ENCODE peak calls at places on chromosome 18, in ten cellular contexts. A is astrocyte, P is GM23338, F is brain microvascular endothelial cell, K is mammary epithelial cell, O is pancreas, W is AG04449, Q is retinal pigment epithelial cell, U is hepatocyte, T is fibroblast of the aortic adventitia. H is an unnamed sample.
A peak's percentile ranks its signal among the peaks of the same experiment; 100 is the strongest.

GRCh38 chr18:32271649-32272324 is 81.9 kb downstream of the MEP1B start:
- DNase-seq in A (peak; percentile 43), P (peak; percentile 83), F (no peak), K (peak; percentile 8), O (peak; percentile 46), W (peak; percentile 3), Q (no peak), U (peak; percentile 68), T (peak; percentile 72), H (peak; percentile 23)

GRCh38 chr18:62452280-62452824 is 70.5 kb upstream of the ZCCHC2 start:
- DNase-seq in A (no peak), P (no peak), F (no peak), K (peak; percentile 90), O (no peak), W (no peak), Q (no peak), U (peak; percentile 53), T (peak; percentile 30), H (no peak)

GRCh38 chr18:34767601-34768027 is 57.5 kb downstream of the DTNA start:
- DNase-seq in A (peak; percentile 89), P (no peak), F (peak; percentile 86), K (peak; percentile 93), O (no peak), W (peak; percentile 96), Q (peak; percentile 25), U (no peak), T (peak; percentile 68), H (no peak)

GRCh38 chr18:13614701-13615288 is 111.6 kb downstream of the FAM210A start:
- DNase-seq in A (no peak), P (no peak), F (no peak), K (no peak), O (no peak), W (no peak), Q (no peak), U (no peak), T (no peak), H (no peak)

GRCh38 chr18:42514522-42514921 is 559.5 kb downstream of the PIK3C3 start:
- DNase-seq in A (peak; percentile 84), P (no peak), F (peak; percentile 77), K (peak; percentile 70), O (no peak), W (no peak), Q (no peak), U (no peak), T (peak; percentile 34), H (no peak)

GRCh38 chr18:62999921-63000320 is 284.6 kb downstream of the PHLPP1 start:
- DNase-seq in A (no peak), P (no peak), F (no peak), K (no peak), O (no peak), W (no peak), Q (no peak), U (no peak), T (no peak), H (no peak)

GRCh38 chr18:36592282-36592681 is 236.5 kb downstream of the TPGS2 start:
- DNase-seq in A (peak; percentile 63), P (no peak), F (no peak), K (peak; percentile 64), O (no peak), W (no peak), Q (no peak), U (no peak), T (no peak), H (no peak)

GRCh38 chr18:45801396-45802004 is 24.0 kb upstream of the SIGLEC15 start:
- DNase-seq in A (no peak), P (no peak), F (no peak), K (peak; percentile 59), O (no peak), W (no peak), Q (no peak), U (no peak), T (no peak), H (no peak)

GRCh38 chr18:28185121-28185520 is 8.2 kb upstream of the CDH2 start:
- DNase-seq in A (no peak), P (no peak), F (no peak), K (no peak), O (no peak), W (no peak), Q (no peak), U (no peak), T (no peak), H (no peak)

DNA sequence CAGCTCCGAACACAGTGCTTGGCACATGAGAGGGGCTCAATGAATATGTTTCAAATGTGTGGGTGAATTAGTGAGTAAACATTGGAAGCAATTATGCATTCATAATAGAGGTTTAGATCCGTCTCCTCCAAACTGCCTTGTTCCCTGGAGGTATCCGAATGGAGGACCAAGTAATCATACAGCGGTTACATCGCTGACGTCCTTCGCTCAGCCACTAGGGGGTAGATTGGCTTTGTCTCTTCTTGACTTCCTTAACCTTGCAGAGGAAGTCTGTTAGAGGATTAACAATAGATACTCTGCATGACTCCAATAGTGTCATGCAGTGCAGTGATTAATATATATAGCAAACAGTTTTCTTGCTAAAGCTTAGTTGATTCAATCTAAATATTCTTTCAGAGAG is 517.0 kb downstream of the PTPRM start:
- DNase-seq in A (peak; percentile 19), P (peak; percentile 92), F (peak; percentile 49), K (peak; percentile 46), O (peak; percentile 46), W (no peak), Q (no peak), U (peak; percentile 32), T (peak; percentile 48), H (no peak)
- TF ChIP-seq CTCF in A (peak; percentile 64), P (peak; percentile 72), F (peak; percentile 87), K (peak; percentile 70), O (no peak), W (peak; percentile 57), Q (peak; percentile 65), U (peak; percentile 51), T (peak; percentile 57), H (peak; percentile 41)

DNA sequence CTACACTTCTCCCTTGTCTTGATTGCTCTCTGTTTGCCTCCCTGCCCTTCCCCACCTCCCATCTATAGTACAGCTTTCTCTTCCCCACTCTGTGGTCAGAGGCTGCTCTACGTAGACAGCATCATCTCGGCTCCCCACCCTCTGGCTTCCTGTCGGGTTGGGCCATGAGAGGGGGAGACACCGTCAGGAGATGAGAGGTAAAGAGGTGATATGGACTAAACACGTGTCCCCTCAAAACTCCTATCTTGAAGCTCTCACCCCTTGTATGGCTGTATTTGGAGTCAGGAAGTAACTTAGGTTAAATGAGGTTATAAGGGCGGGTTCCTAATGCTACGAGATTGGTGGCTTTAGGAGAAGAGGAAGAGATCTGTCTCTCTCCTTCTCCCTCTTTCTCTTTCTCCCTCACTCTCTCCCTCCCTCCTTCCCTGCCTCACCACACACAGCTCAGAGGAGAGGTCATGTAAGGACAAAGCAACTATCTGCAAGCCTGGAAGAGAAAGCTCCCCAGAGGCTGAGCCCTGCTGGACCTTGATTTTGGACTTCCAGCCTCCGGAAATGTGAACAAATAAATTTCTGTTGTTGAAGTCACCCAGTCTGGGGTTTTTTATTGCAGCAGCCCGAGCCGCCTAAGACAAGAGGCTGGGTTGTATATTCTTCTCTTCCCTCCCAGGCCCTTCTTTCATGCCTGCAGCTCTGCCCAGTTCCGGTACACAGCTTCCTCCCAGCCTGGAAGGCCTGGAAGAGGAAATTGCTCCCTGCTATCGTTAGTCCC is 138.1 kb downstream of the AKAIN1 start:
- DNase-seq in A (no peak), P (no peak), F (no peak), K (no peak), O (no peak), W (no peak), Q (no peak), U (no peak), T (no peak), H (no peak)
- H3K4me3 ChIP-seq in A (no peak overlapping the region), P (no peak overlapping the region), F (no peak overlapping the region), K (no peak overlapping the region), O (no peak overlapping the region), W (no peak overlapping the region), Q (no peak overlapping the region), U (no peak overlapping the region), T (no peak overlapping the region), H (no peak overlapping the region)

GRCh38 chr18:74574916-74575315 is 22.8 kb upstream of the ZNF407 start:
- DNase-seq in A (no peak), P (no peak), F (no peak), K (no peak), O (no peak), W (no peak), Q (no peak), U (no peak), T (no peak), H (no peak)

GRCh38 chr18:74582642-74583041 is 15.0 kb upstream of the ZNF407 start:
- DNase-seq in A (no peak), P (no peak), F (no peak), K (no peak), O (no peak), W (no peak), Q (no peak), U (no peak), T (no peak), H (no peak)

GRCh38 chr18:74577019-74577418 is 20.7 kb upstream of the ZNF407 start:
- DNase-seq in A (no peak), P (no peak), F (no peak), K (no peak), O (no peak), W (no peak), Q (no peak), U (no peak), T (no peak), H (no peak)

GRCh38 chr18:74579704-74580103 is 18.0 kb upstream of the ZNF407 start:
- DNase-seq in A (no peak), P (peak; percentile 59), F (no peak), K (no peak), O (no peak), W (no peak), Q (no peak), U (no peak), T (no peak), H (no peak)
- TF ChIP-seq CTCF in A (no peak), P (peak; percentile 35), F (no peak), K (no peak), O (no peak), W (no peak), Q (no peak), U (no peak), T (no peak), H (no peak)

DNA sequence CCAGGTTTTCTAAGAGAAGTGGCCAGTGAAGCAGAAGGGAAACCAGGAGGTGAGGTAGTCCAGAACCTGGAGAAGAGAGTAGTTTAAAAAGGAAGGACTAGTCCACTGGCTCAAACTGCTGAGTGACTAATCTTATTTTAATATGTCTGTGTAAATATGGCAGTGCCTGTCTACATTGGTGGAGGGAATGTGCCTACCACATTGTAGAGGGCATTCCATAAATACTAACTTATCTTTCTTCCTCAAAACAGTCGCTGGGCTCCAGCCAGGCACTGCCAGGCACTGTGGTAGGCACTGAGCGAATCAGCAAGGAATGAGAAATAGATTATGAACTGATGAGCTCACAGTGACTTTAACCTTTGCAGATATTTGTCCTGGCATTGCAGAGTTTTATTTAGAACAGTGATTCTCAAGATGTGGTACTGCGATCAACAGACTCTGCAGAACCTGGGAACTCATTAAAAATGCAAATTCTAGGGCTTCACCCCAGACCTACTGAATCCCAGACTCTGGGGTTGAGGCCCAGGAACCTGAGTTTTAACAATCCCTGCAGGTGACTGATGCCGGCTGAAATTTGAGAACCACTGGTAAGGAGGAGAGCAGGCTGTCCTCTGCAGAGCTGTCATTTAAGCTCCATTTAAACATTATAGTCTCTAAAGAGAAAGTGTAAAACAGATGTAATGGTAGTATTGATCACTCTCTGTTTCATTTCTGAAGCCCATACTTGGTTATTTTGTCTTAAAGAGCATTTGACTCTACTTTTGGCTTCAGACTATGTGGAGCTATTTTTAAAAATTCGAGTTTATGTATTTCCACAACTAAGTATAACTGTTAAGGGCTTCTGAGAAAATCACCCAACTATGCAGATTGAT is 487.9 kb downstream of the DLGAP1 start:
- DNase-seq in A (peak; percentile 66), P (peak; percentile 78), F (peak; percentile 31), K (peak; percentile 32), O (peak; percentile 45), W (peak; percentile 24), Q (peak; percentile 77), U (peak; percentile 16), T (peak; percentile 57), H (no peak)
- H3K4me3 ChIP-seq in A (no peak overlapping the region), P (no peak overlapping the region), F (no peak overlapping the region), K (no peak overlapping the region), O (no peak overlapping the region), W (no peak overlapping the region), Q (no peak overlapping the region), U (no peak overlapping the region), T (no peak overlapping the region), H (no peak overlapping the region)